ENCODE peak calls at places on chromosomes 12 and 14, in nine cellular contexts. Z is mammary epithelial cell; R is CD8-positive, alpha-beta memory T cell; K is Peyer's patch; S is naive thymus-derived CD4-positive, alpha-beta T cell; A is fibroblast of lung; J is K562; W is sigmoid colon; C is adrenal gland. V is an unnamed sample.

GRCh38 chr12:125983094-125983783 is 918.0 kb downstream of the AACS start:
- DNase-seq in Z (no peak), R (no peak), K (peak), S (no peak), A (peak), J (peak), W (peak), C (no peak), V (peak)

GRCh38 chr14:90295870-90296516 is 35.7 kb downstream of the NRDE2 start:
- DNase-seq in Z (no peak), R (no peak), K (no peak), S (no peak), A (peak), J (no peak), W (peak), C (no peak), V (no peak)

GRCh38 chr12:18476866-18477265 is 215.5 kb downstream of the PIK3C2G start:
- DNase-seq in Z (no peak), R (no peak), K (no peak), S (no peak), A (peak), J (no peak), W (no peak), C (no peak), V (no peak)

GRCh38 chr12:4292266-4293063 is 18.9 kb downstream of the CCND2 start:
- DNase-seq in Z (no peak), R (peak), K (peak), S (no peak), A (no peak), J (no peak), W (no peak), C (no peak), V (no peak)

GRCh38 chr14:71478542-71478941 is 453.7 kb upstream of the RGS6 start:
- DNase-seq in Z (no peak), R (no peak), K (no peak), S (no peak), A (peak), J (no peak), W (no peak), C (no peak), V (no peak)

GRCh38 chr12:122203968-122204828 is 689 bp downstream of the B3GNT4 start:
- DNase-seq in Z (no peak), R (no peak), K (peak), S (peak), A (no peak), J (no peak), W (no peak), C (no peak), V (no peak)

GRCh38 chr12:49189731-49190314 is 943 bp upstream of the TUBA1A start:
- DNase-seq in Z (no peak), R (no peak), K (no peak), S (no peak), A (peak), J (no peak), W (no peak), C (no peak), V (no peak)

GRCh38 chr12:41437578-41437977 is 249.5 kb downstream of the PDZRN4 start:
- DNase-seq in Z (no peak), R (no peak), K (no peak), S (no peak), A (peak), J (no peak), W (no peak), C (no peak), V (no peak)

GRCh38 chr14:104149617-104150141 is 11.3 kb downstream of the KIF26A start:
- DNase-seq in Z (no peak), R (no peak), K (no peak), S (no peak), A (peak), J (no peak), W (peak), C (no peak), V (no peak)

GRCh38 chr12:26853303-26854027 is 20.5 kb upstream of the ITPR2 start:
- DNase-seq in Z (peak), R (peak), K (peak), S (peak), A (peak), J (peak), W (peak), C (peak), V (peak)

GRCh38 chr14:76456200-76456599 is 80.3 kb downstream of the ESRRB start:
- DNase-seq in Z (peak), R (no peak), K (no peak), S (no peak), A (no peak), J (peak), W (no peak), C (peak), V (peak)

GRCh38 chr14:30906752-30907658 is 32.6 kb downstream of the COCH start:
- DNase-seq in Z (peak), R (no peak), K (no peak), S (no peak), A (no peak), J (no peak), W (no peak), C (no peak), V (no peak)

GRCh38 chr14:21647380-21647779 is 6.3 kb upstream of the OR4E2 start:
- DNase-seq in Z (no peak), R (no peak), K (no peak), S (no peak), A (no peak), J (no peak), W (no peak), C (no peak), V (no peak)

GRCh38 chr14:102594514-102595175 is 2.2 kb downstream of the RCOR1 start:
- DNase-seq in Z (peak), R (peak), K (peak), S (no peak), A (peak), J (peak), W (peak), C (peak), V (peak)

GRCh38 chr14:75518625-75519024 is 3.6 kb upstream of the BATF start:
- DNase-seq in Z (no peak), R (no peak), K (peak), S (no peak), A (no peak), J (peak), W (no peak), C (no peak), V (no peak)

GRCh38 chr14:84397621-84398020 is 1132.3 kb upstream of the FLRT2 start:
- DNase-seq in Z (no peak), R (no peak), K (no peak), S (no peak), A (no peak), J (no peak), W (no peak), C (no peak), V (no peak)

GRCh38 chr12:48197549-48197966 is 5.5 kb downstream of the OR10AD1 start:
- DNase-seq in Z (peak), R (no peak), K (no peak), S (peak), A (no peak), J (peak), W (no peak), C (no peak), V (peak)

GRCh38 chr12:50604640-50604920 is 99.8 kb downstream of the DIP2B start:
- DNase-seq in Z (no peak), R (no peak), K (no peak), S (no peak), A (no peak), J (no peak), W (no peak), C (no peak), V (no peak)

GRCh38 chr12:132513070-132513398 is 23.1 kb downstream of the FBRSL1 start:
- DNase-seq in Z (no peak), R (no peak), K (no peak), S (no peak), A (peak), J (no peak), W (no peak), C (no peak), V (no peak)

GRCh38 chr14:68230941-68231717 is 411.6 kb downstream of the RAD51B start:
- DNase-seq in Z (peak), R (no peak), K (no peak), S (no peak), A (peak), J (no peak), W (no peak), C (no peak), V (peak)

GRCh38 chr14:65260786-65261185 is 151.7 kb upstream of the FUT8 start:
- DNase-seq in Z (no peak), R (no peak), K (no peak), S (no peak), A (peak), J (no peak), W (no peak), C (no peak), V (no peak)

GRCh38 chr12:31465002-31465401 is 125.9 kb downstream of the DENND5B start:
- DNase-seq in Z (no peak), R (no peak), K (no peak), S (no peak), A (no peak), J (no peak), W (no peak), C (no peak), V (no peak)

GRCh38 chr12:15928345-15928744 is 17.2 kb downstream of the DERA start:
- DNase-seq in Z (peak), R (no peak), K (no peak), S (no peak), A (peak), J (no peak), W (no peak), C (no peak), V (peak)
- H3K27ac ChIP-seq in Z (peak), R (no peak), K (no peak), S (no peak), A (peak), J (no peak), W (peak), C (no peak), V (no peak)

DNA sequence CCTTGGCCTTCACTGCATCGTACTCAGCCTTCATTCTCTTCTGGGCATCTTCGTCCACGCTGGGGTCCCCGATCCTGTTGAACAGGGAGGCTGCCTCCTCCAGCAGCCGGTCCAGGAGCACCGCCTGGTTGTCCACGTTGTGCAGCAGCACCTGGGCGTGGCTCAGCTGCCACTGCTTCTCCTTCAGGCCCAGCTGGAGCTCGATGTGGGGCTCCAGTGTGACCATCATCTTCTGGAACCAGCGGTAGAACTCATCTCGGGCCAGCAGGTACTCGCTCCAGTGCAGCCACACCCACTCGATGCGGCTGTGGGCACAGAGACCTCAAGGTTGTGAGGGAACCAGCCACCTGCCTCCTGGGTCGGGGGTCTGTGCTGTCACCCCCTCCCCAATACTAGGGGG is 50.5 kb downstream of the SYNE3 start:
- DNase-seq in Z (no peak), R (no peak), K (no peak), S (no peak), A (no peak), J (no peak), W (no peak), C (no peak), V (no peak)
- H3K27ac ChIP-seq in Z (no peak), R (no peak), K (no peak), S (peak), A (no peak), J (no peak), W (no peak), C (no peak), V (no peak)

GRCh38 chr12:120259418-120260202 is 5.9 kb downstream of the PXN start:
- DNase-seq in Z (no peak), R (no peak), K (no peak), S (no peak), A (peak), J (no peak), W (peak), C (no peak), V (no peak)

GRCh38 chr12:120260607-120261006 is 4.9 kb downstream of the PXN start:
- DNase-seq in Z (no peak), R (no peak), K (no peak), S (no peak), A (no peak), J (no peak), W (no peak), C (no peak), V (no peak)

GRCh38 chr12:120258323-120258896 is 7.1 kb downstream of the PXN start:
- DNase-seq in Z (no peak), R (no peak), K (no peak), S (no peak), A (no peak), J (no peak), W (no peak), C (no peak), V (no peak)

GRCh38 chr12:120254809-120255208 is 10.7 kb downstream of the PXN start:
- DNase-seq in Z (no peak), R (no peak), K (no peak), S (no peak), A (no peak), J (no peak), W (no peak), C (no peak), V (no peak)

GRCh38 chr12:120257041-120257821 is 8.3 kb downstream of the PXN start:
- DNase-seq in Z (peak), R (no peak), K (no peak), S (no peak), A (peak), J (no peak), W (peak), C (peak), V (no peak)
- H3K27ac ChIP-seq in Z (peak), R (no peak), K (peak), S (peak), A (peak), J (no peak), W (peak), C (peak), V (peak)

GRCh38 chr12:111991535-111991934 is 21.4 kb downstream of the TMEM116 start:
- DNase-seq in Z (no peak), R (no peak), K (no peak), S (no peak), A (no peak), J (no peak), W (no peak), C (no peak), V (no peak)
- H3K27ac ChIP-seq in Z (no peak), R (no peak), K (no peak), S (peak), A (no peak), J (no peak), W (no peak), C (no peak), V (no peak)

GRCh38 chr12:2804390-2805145 is 7.9 kb upstream of the ITFG2 start:
- DNase-seq in Z (no peak), R (no peak), K (no peak), S (no peak), A (peak), J (no peak), W (peak), C (no peak), V (no peak)
- H3K27ac ChIP-seq in Z (no peak), R (no peak), K (no peak), S (no peak), A (peak), J (no peak), W (no peak), C (no peak), V (no peak)

V was measured in A549.